ENCODE peak calls at places on chromosomes 5 and 9, in five cellular contexts. One of them, this sample, is unnamed.

GRCh38 chr9:98168952-98169488 is 23.4 kb downstream of the CORO2A start:
- DNase-seq in omental fat pad: no peak
- DNase-seq in ELR: peak
- DNase-seq in iPS-NIHi11: peak
- DNase-seq in choroid plexus epithelial cell: peak
- DNase-seq in this sample: peak

GRCh38 chr9:83240671-83241070 is 177.7 kb upstream of the RASEF start:
- DNase-seq in omental fat pad: no peak
- DNase-seq in choroid plexus epithelial cell: no peak
- DNase-seq in ELR: no peak
- DNase-seq in iPS-NIHi11: no peak
- DNase-seq in this sample: no peak

GRCh38 chr9:116238225-116238624 is 84.6 kb downstream of the PAPPA start:
- DNase-seq in ELR: peak
- DNase-seq in iPS-NIHi11: no peak
- DNase-seq in omental fat pad: no peak
- DNase-seq in choroid plexus epithelial cell: peak
- DNase-seq in this sample: no peak

GRCh38 chr5:107704686-107705389 is 34.1 kb upstream of the EFNA5 start:
- DNase-seq in ELR: no peak
- DNase-seq in omental fat pad: no peak
- DNase-seq in choroid plexus epithelial cell: peak
- DNase-seq in iPS-NIHi11: no peak
- DNase-seq in this sample: no peak

GRCh38 chr5:35665066-35665465 is 47.4 kb downstream of the SPEF2 start:
- DNase-seq in omental fat pad: no peak
- DNase-seq in ELR: no peak
- DNase-seq in iPS-NIHi11: no peak
- DNase-seq in choroid plexus epithelial cell: no peak
- DNase-seq in this sample: no peak

GRCh38 chr5:77259479-77259878 is 49.0 kb downstream of the PDE8B start:
- DNase-seq in omental fat pad: no peak
- DNase-seq in iPS-NIHi11: no peak
- DNase-seq in ELR: peak
- DNase-seq in choroid plexus epithelial cell: no peak
- DNase-seq in this sample: no peak

GRCh38 chr5:132429451-132430440 is 60.2 kb downstream of the SLC22A5 start:
- DNase-seq in ELR: no peak
- DNase-seq in choroid plexus epithelial cell: no peak
- DNase-seq in omental fat pad: no peak
- DNase-seq in iPS-NIHi11: no peak
- DNase-seq in this sample: peak

GRCh38 chr9:70097187-70097586 is 53.5 kb downstream of the MAMDC2 start:
- DNase-seq in iPS-NIHi11: no peak
- DNase-seq in omental fat pad: no peak
- DNase-seq in choroid plexus epithelial cell: no peak
- DNase-seq in ELR: no peak
- DNase-seq in this sample: no peak

GRCh38 chr9:106726070-106726815 is 136.7 kb upstream of the ZNF462 start:
- DNase-seq in iPS-NIHi11: no peak
- DNase-seq in ELR: no peak
- DNase-seq in choroid plexus epithelial cell: peak
- DNase-seq in omental fat pad: no peak
- DNase-seq in this sample: no peak

GRCh38 chr9:101705135-101705661 is 33.2 kb downstream of the GRIN3A start:
- DNase-seq in choroid plexus epithelial cell: peak
- DNase-seq in ELR: peak
- DNase-seq in omental fat pad: no peak
- DNase-seq in iPS-NIHi11: peak
- DNase-seq in this sample: peak

GRCh38 chr5:43412151-43412550 is at the start of gene CCL28:
- DNase-seq in iPS-NIHi11: no peak
- DNase-seq in ELR: no peak
- DNase-seq in omental fat pad: no peak
- DNase-seq in choroid plexus epithelial cell: no peak
- DNase-seq in this sample: peak

GRCh38 chr9:5435912-5436311 is 1.8 kb downstream of the PLGRKT start:
- DNase-seq in iPS-NIHi11: no peak
- DNase-seq in omental fat pad: no peak
- DNase-seq in ELR: peak
- DNase-seq in choroid plexus epithelial cell: no peak
- DNase-seq in this sample: peak

GRCh38 chr5:135243194-135244191 is 155.5 kb downstream of the MACROH2A1 start:
- DNase-seq in choroid plexus epithelial cell: no peak
- DNase-seq in omental fat pad: no peak
- DNase-seq in iPS-NIHi11: no peak
- DNase-seq in ELR: no peak
- DNase-seq in this sample: no peak

GRCh38 chr5:30581198-30581925 is 612.1 kb upstream of the CDH6 start:
- DNase-seq in choroid plexus epithelial cell: peak
- DNase-seq in ELR: no peak
- DNase-seq in omental fat pad: no peak
- DNase-seq in iPS-NIHi11: no peak
- DNase-seq in this sample: no peak

GRCh38 chr9:93471135-93471534 is 17.8 kb upstream of the FAM120AOS start:
- DNase-seq in omental fat pad: no peak
- DNase-seq in choroid plexus epithelial cell: no peak
- DNase-seq in iPS-NIHi11: no peak
- DNase-seq in ELR: no peak
- DNase-seq in this sample: no peak

GRCh38 chr9:14405176-14405575 is 91.2 kb upstream of the NFIB start:
- DNase-seq in choroid plexus epithelial cell: no peak
- DNase-seq in omental fat pad: no peak
- DNase-seq in ELR: no peak
- DNase-seq in iPS-NIHi11: no peak
- DNase-seq in this sample: no peak

GRCh38 chr5:911601-912000 is 18.9 kb downstream of the TRIP13 start:
- DNase-seq in choroid plexus epithelial cell: peak
- DNase-seq in iPS-NIHi11: no peak
- DNase-seq in ELR: peak
- DNase-seq in omental fat pad: no peak
- DNase-seq in this sample: peak

GRCh38 chr5:134022333-134022732 is 17.6 kb upstream of the VDAC1 start:
- DNase-seq in ELR: no peak
- DNase-seq in iPS-NIHi11: no peak
- DNase-seq in omental fat pad: no peak
- DNase-seq in choroid plexus epithelial cell: no peak
- DNase-seq in this sample: no peak

GRCh38 chr5:136141561-136141960 is 8.9 kb downstream of the SMAD5 start:
- DNase-seq in omental fat pad: no peak
- DNase-seq in choroid plexus epithelial cell: no peak
- DNase-seq in iPS-NIHi11: no peak
- DNase-seq in ELR: peak
- DNase-seq in this sample: no peak

GRCh38 chr5:137487600-137487999 is 11.5 kb downstream of the SPOCK1 start:
- DNase-seq in ELR: peak
- DNase-seq in choroid plexus epithelial cell: peak
- DNase-seq in iPS-NIHi11: no peak
- DNase-seq in omental fat pad: no peak
- DNase-seq in this sample: no peak

This sample was measured in HT-29.